ENCODE peak calls at places on chromosome 10, in six cellular contexts. X, U, W, A, O and G are unnamed samples.

GRCh38 chr10:63788152-63788821 is 267.1 kb downstream of the REEP3 start:
- DNase-seq in U (no peak), O (no peak), X (no peak), W (no peak), A (no peak), G (no peak)

GRCh38 chr10:22550732-22551131 is 163.6 kb downstream of the PIP4K2A start:
- DNase-seq in W (peak), U (peak), X (peak), O (no peak), A (peak), G (peak)

GRCh38 chr10:29946953-29947700 is 112.3 kb downstream of the JCAD start:
- DNase-seq in O (peak), U (no peak), A (peak), W (no peak), X (peak), G (no peak)

GRCh38 chr10:46069771-46070463 is 23.8 kb upstream of the MSMB start:
- DNase-seq in O (no peak), A (no peak), W (no peak), U (no peak), X (no peak), G (no peak)

GRCh38 chr10:98264378-98265065 is 3.5 kb downstream of the LOXL4 start:
- DNase-seq in W (no peak), O (no peak), A (peak), U (no peak), X (no peak), G (no peak)

GRCh38 chr10:89043052-89043451 is 52.5 kb downstream of the FAS start:
- DNase-seq in W (no peak), U (no peak), A (no peak), X (no peak), O (no peak), G (no peak)

GRCh38 chr10:126088144-126088543 is 191.8 kb downstream of the FANK1 start:
- DNase-seq in A (no peak), X (no peak), O (no peak), U (no peak), W (no peak), G (no peak)

GRCh38 chr10:91582063-91582673 is 50.7 kb downstream of the PPP1R3C start:
- DNase-seq in W (no peak), X (no peak), U (no peak), A (peak), O (no peak), G (no peak)

GRCh38 chr10:97519342-97519741 is 20.6 kb downstream of the UBTD1 start:
- DNase-seq in X (no peak), A (no peak), U (no peak), W (no peak), O (no peak), G (no peak)

GRCh38 chr10:116994113-116994890 is 10.7 kb downstream of the SHTN1 start:
- DNase-seq in X (no peak), A (no peak), W (no peak), O (no peak), U (no peak), G (no peak)

GRCh38 chr10:88080213-88080612 is 216.8 kb downstream of the PTEN start:
- DNase-seq in U (no peak), W (no peak), X (no peak), O (peak), A (no peak), G (no peak)

GRCh38 chr10:23314835-23315239 is 29.8 kb downstream of the C10orf67 start:
- DNase-seq in U (peak), X (peak), O (peak), A (no peak), W (peak), G (peak)

GRCh38 chr10:52212062-52212461 is 102.0 kb upstream of the DKK1 start:
- DNase-seq in U (no peak), O (no peak), X (no peak), A (no peak), W (no peak), G (no peak)

GRCh38 chr10:113177163-113177935 is 227.3 kb downstream of the TCF7L2 start:
- DNase-seq in X (no peak), W (no peak), U (peak), O (no peak), A (no peak), G (no peak)

GRCh38 chr10:62560207-62560819 is 186.1 kb downstream of the ZNF365 start:
- DNase-seq in A (no peak), W (no peak), X (peak), U (no peak), O (no peak), G (no peak)

GRCh38 chr10:76644481-76644880 is 993.1 kb downstream of the KCNMA1 start:
- DNase-seq in X (no peak), U (no peak), A (no peak), O (no peak), W (no peak), G (no peak)

GRCh38 chr10:62620491-62620890 is 184.0 kb upstream of the ADO start:
- DNase-seq in A (peak), O (no peak), X (no peak), W (no peak), U (no peak), G (no peak)